ENCODE peak calls at places on chromosomes 1 and 21, in five cellular contexts. H, D, C, Q and L are unnamed samples.

GRCh38 chr1:154463512-154463990 is 38.5 kb upstream of the TDRD10 start:
- DNase-seq in H (no peak), D (no peak), C (peak), Q (no peak), L (no peak)

GRCh38 chr21:26471116-26471505 is 102.0 kb downstream of the CYYR1 start:
- DNase-seq in H (no peak), D (no peak), C (no peak), Q (no peak), L (no peak)

GRCh38 chr1:119351997-119352396 is 16.6 kb upstream of the HAO2 start:
- DNase-seq in H (no peak), D (no peak), C (no peak), Q (no peak), L (no peak)

GRCh38 chr1:27238032-27238431 is 3.6 kb downstream of the WDTC1 start:
- DNase-seq in H (no peak), D (no peak), C (no peak), Q (no peak), L (no peak)

GRCh38 chr1:245079021-245079609 is 75.7 kb upstream of the KIF26B start:
- DNase-seq in H (no peak), D (no peak), C (no peak), Q (no peak), L (no peak)

GRCh38 chr1:27275686-27276085 is 41.3 kb downstream of the WDTC1 start:
- DNase-seq in H (no peak), D (no peak), C (no peak), Q (no peak), L (no peak)

GRCh38 chr1:215146252-215146975 is 63.9 kb downstream of the KCNK2 start:
- DNase-seq in H (no peak), D (no peak), C (peak), Q (peak), L (no peak)

GRCh38 chr21:16587141-16587570 is 857.4 kb downstream of the USP25 start:
- DNase-seq in H (no peak), D (no peak), C (peak), Q (peak), L (peak)

GRCh38 chr1:205057808-205058575 is 15.0 kb downstream of the CNTN2 start:
- DNase-seq in H (no peak), D (no peak), C (no peak), Q (no peak), L (no peak)
- TF ChIP-seq POLR2AphosphoS5 in H (no peak), D (no peak), C (no peak), Q (no peak), L (no peak)

DNA sequence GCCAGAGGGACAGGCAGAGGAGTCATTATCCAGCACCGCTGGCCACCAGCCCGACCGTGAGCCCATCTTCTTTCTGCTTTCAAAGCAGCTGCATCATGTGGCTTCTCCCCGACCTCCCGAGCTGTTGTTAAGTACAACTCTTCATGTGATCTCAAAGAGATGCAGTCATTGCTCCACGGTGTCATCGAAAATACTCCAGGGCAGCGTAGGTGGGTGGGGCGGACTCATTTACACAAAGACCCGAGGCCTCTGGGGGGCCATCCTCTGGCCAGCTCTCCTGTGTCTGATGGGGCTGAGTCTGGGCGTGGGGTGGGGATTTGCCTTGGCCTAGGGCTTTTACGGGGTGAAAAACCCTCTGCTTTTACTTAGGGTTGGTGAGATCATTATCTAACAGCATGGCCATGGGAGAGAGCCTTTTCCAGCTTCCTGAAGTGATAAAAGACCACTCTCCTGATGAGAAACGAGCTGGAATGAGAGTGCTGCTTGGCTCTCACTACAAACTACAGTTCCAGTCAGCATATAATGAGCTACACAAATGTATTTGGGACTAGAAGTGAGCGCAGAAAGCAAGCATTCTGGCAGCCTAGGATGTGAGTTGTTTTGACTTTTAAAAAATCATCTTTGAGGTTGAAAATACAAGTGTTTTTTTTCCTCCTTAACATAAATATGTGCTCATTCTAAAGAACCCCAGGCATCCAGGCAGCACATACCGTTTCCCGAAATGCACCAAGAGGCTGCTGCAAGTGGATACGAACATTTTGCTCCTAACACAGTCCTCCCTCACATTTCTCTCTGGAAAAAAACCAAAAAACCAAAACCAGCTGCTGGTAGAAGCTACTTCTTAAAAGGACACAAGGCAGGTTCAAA is 165.1 kb downstream of the RHOU start:
- DNase-seq in H (no peak), D (no peak), C (peak), Q (no peak), L (no peak)
- TF ChIP-seq POLR2AphosphoS5 in H (no peak), D (no peak), C (no peak), Q (no peak), L (no peak)

GRCh38 chr1:228299901-228300300 is 92.1 kb downstream of the OBSCN start:
- DNase-seq in H (no peak), D (no peak), C (no peak), Q (no peak), L (no peak)
- TF ChIP-seq POLR2AphosphoS5 in H (no peak), D (no peak), C (no peak), Q (no peak), L (no peak)

DNA sequence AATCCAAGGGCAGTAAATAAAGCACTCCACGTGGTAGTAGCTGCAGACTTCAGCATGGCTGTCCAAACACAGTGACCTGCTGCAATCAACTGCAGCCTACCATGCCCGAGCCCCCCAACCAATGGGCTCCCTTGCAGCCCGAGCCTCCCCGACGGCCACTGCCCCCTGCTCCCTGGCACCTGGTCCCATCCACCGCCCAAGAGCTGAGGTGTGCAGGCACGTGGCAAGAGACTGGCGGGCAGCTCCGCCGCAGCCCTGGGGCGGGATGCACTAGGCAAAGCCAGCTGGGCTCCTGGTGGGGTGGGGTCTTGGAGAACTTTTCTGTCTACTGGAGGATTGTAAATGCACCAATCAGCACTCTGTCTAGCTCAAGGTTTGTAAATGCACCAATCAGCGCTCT is 57.6 kb upstream of the RGS2 start:
- DNase-seq in H (no peak), D (no peak), C (no peak), Q (no peak), L (no peak)
- TF ChIP-seq POLR2AphosphoS5 in H (no peak), D (no peak), C (no peak), Q (no peak), L (no peak)

DNA sequence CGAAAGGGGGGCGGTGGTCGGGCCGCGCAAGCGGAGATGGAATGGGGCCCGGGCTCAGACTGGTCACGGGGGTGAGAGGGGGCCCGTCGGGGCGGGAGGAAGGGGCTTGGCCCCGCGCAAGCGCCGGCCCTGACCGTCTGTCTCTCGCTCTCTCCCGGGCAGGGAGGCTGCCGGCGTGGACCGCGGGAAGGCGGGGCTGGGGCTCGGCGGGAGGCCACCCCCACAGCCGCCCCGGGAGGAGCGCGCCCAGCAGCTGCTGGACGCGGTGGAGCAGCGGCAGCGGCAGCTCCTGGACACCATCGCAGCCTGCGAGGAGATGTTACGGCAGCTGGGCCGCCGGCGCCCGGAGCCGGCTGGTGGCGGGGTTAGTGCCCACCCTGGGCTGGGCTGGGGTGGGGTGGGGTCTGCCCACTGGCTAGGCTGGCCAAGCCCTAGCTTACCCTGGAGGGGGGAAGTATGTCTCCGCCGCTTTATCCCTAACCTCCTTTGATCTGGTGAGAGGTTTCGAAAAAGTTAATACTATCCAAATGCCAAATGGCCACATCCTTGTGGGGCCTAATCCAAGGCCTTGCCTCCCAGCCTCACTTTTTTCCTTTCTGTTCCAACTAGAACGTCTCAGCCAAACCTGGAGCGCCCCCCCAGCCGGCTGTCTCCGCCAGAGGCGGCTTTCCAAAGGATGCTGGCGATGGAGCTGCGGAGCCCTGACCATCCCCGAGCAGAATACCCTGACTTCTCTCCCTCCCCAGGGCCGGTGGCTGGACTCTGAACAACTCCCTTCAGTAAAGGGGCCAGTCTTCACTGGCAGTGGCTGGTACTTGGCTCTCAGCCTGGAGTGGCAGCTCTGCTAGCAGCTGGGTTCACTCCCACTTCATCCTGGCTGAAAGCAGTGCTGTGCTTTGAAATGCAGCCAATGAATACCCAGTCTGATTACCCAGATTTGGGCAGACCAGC is 636 bp upstream of the YRDC start:
- DNase-seq in H (no peak), D (peak), C (peak), Q (peak), L (peak)
- TF ChIP-seq POLR2AphosphoS5 in H (no peak), D (no peak), C (peak), Q (no peak), L (no peak)

GRCh38 chr21:37463083-37463780 is 96.7 kb downstream of the DYRK1A start:
- DNase-seq in H (no peak), D (no peak), C (no peak), Q (peak), L (no peak)
- TF ChIP-seq POLR2AphosphoS5 in H (no peak), D (no peak), C (no peak), Q (no peak), L (no peak)

GRCh38 chr1:52723260-52723659 is 3.0 kb upstream of the ZYG11B start:
- DNase-seq in H (no peak), D (no peak), C (no peak), Q (no peak), L (no peak)

GRCh38 chr1:52725903-52726264 is 369 bp upstream of the ZYG11B start:
- DNase-seq in H (no peak), D (no peak), C (no peak), Q (no peak), L (no peak)

GRCh38 chr1:52727114-52727586 is 897 bp downstream of the ZYG11B start:
- DNase-seq in H (no peak), D (no peak), C (peak), Q (no peak), L (no peak)

GRCh38 chr1:52727956-52728656 is 1.9 kb downstream of the ZYG11B start:
- DNase-seq in H (no peak), D (no peak), C (no peak), Q (no peak), L (no peak)

GRCh38 chr1:52726265-52727113 is at the start of gene ZYG11B:
- DNase-seq in H (no peak), D (peak), C (peak), Q (peak), L (peak)
- TF ChIP-seq POLR2AphosphoS5 in H (no peak), D (no peak), C (peak), Q (peak), L (peak)

GRCh38 chr21:29657228-29657989 is 282.4 kb downstream of the GRIK1 start:
- DNase-seq in H (no peak), D (no peak), C (no peak), Q (no peak), L (no peak)

GRCh38 chr21:29658177-29658933 is 281.4 kb downstream of the GRIK1 start:
- DNase-seq in H (no peak), D (no peak), C (no peak), Q (no peak), L (no peak)

GRCh38 chr21:29655577-29655976 is 284.2 kb downstream of the GRIK1 start:
- DNase-seq in H (no peak), D (no peak), C (no peak), Q (no peak), L (no peak)

GRCh38 chr21:29654855-29655254 is 284.9 kb downstream of the GRIK1 start:
- DNase-seq in H (no peak), D (no peak), C (no peak), Q (no peak), L (no peak)

GRCh38 chr21:29656504-29657227 is 283.1 kb downstream of the GRIK1 start:
- DNase-seq in H (no peak), D (no peak), C (no peak), Q (no peak), L (no peak)
- TF ChIP-seq POLR2AphosphoS5 in H (no peak), D (no peak), C (no peak), Q (no peak), L (no peak)

DNA sequence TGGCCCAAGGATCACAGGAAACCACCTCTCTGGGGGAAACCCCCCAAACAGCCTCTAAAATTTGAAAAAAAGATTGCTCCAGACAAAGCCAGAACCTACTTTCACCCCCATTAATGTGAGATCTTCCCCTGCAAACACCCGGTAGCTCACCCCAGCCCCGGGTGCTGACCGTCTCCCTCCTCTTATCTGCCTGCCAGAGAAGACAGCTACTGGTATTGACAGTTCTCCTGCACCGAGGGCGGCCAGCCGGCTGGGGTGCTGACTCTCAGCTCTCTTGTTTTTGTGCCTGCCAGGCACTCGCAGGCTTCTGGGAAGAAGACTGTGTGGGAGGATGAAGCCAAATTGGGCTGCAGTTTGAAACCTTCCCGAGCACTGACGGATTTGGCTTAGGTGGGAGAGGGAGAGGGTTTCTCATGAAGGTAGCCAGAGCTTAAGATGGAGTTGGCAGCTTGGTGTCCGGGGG is 48.2 kb downstream of the RASSF5 start:
- DNase-seq in H (no peak), D (no peak), C (peak), Q (no peak), L (no peak)
- TF ChIP-seq POLR2AphosphoS5 in H (no peak), D (no peak), C (no peak), Q (no peak), L (no peak)